ENCODE peak calls at places on chromosomes 4 and X, in ten cellular contexts. One of them, this sample, is unnamed.

GRCh38 chr4:82284475-82284857 is 89.3 kb downstream of the HNRNPD start:
- DNase-seq in naive thymus-derived CD4-positive, alpha-beta T cell: no peak
- DNase-seq in NT2/D1: no peak
- DNase-seq in erythroblast: no peak
- DNase-seq in LoVo: no peak
- DNase-seq in Calu3: no peak
- DNase-seq in A172: no peak
- DNase-seq in brain microvascular endothelial cell: peak; percentile 2
- DNase-seq in ecto neural progenitor cell: no peak
- DNase-seq in RWPE2: no peak
- DNase-seq in this sample: no peak

GRCh38 chrX:123340691-123341090 is 156.6 kb downstream of the GRIA3 start:
- DNase-seq in RWPE2: no peak
- DNase-seq in ecto neural progenitor cell: no peak
- DNase-seq in erythroblast: no peak
- DNase-seq in A172: no peak
- DNase-seq in Calu3: no peak
- DNase-seq in NT2/D1: no peak
- DNase-seq in naive thymus-derived CD4-positive, alpha-beta T cell: no peak
- DNase-seq in brain microvascular endothelial cell: no peak
- DNase-seq in LoVo: no peak
- DNase-seq in this sample: no peak

GRCh38 chrX:8773117-8773516 is 28.1 kb downstream of the FAM9A start:
- DNase-seq in naive thymus-derived CD4-positive, alpha-beta T cell: no peak
- DNase-seq in LoVo: no peak
- DNase-seq in erythroblast: no peak
- DNase-seq in ecto neural progenitor cell: no peak
- DNase-seq in NT2/D1: no peak
- DNase-seq in RWPE2: no peak
- DNase-seq in A172: no peak
- DNase-seq in brain microvascular endothelial cell: no peak
- DNase-seq in Calu3: no peak
- DNase-seq in this sample: no peak

GRCh38 chr4:85747871-85748491 is 273.0 kb downstream of the ARHGAP24 start:
- DNase-seq in erythroblast: peak; percentile 54
- DNase-seq in NT2/D1: peak; percentile 47
- DNase-seq in ecto neural progenitor cell: no peak
- DNase-seq in brain microvascular endothelial cell: peak; percentile 77
- DNase-seq in Calu3: peak; percentile 28
- DNase-seq in LoVo: peak; percentile 63
- DNase-seq in RWPE2: no peak
- DNase-seq in A172: peak; percentile 57
- DNase-seq in naive thymus-derived CD4-positive, alpha-beta T cell: no peak
- DNase-seq in this sample: no peak

GRCh38 chrX:105981772-105982485 is 56.6 kb downstream of the SERPINA7 start:
- DNase-seq in ecto neural progenitor cell: no peak
- DNase-seq in Calu3: no peak
- DNase-seq in brain microvascular endothelial cell: no peak
- DNase-seq in A172: no peak
- DNase-seq in NT2/D1: no peak
- DNase-seq in naive thymus-derived CD4-positive, alpha-beta T cell: no peak
- DNase-seq in LoVo: no peak
- DNase-seq in RWPE2: no peak
- DNase-seq in erythroblast: no peak
- DNase-seq in this sample: no peak

GRCh38 chrX:65516756-65517155 is 17.8 kb downstream of the LAS1L start:
- DNase-seq in LoVo: no peak
- DNase-seq in erythroblast: no peak
- DNase-seq in brain microvascular endothelial cell: no peak
- DNase-seq in A172: no peak
- DNase-seq in Calu3: no peak
- DNase-seq in naive thymus-derived CD4-positive, alpha-beta T cell: no peak
- DNase-seq in RWPE2: no peak
- DNase-seq in NT2/D1: no peak
- DNase-seq in ecto neural progenitor cell: no peak
- DNase-seq in this sample: no peak

GRCh38 chr4:177351611-177352010 is 41.9 kb downstream of the NEIL3 start:
- DNase-seq in naive thymus-derived CD4-positive, alpha-beta T cell: no peak
- DNase-seq in erythroblast: no peak
- DNase-seq in RWPE2: no peak
- DNase-seq in brain microvascular endothelial cell: no peak
- DNase-seq in NT2/D1: no peak
- DNase-seq in ecto neural progenitor cell: no peak
- DNase-seq in Calu3: no peak
- DNase-seq in LoVo: no peak
- DNase-seq in A172: no peak
- DNase-seq in this sample: no peak

GRCh38 chr4:113665036-113665435 is 96.5 kb downstream of the CAMK2D start:
- DNase-seq in brain microvascular endothelial cell: no peak
- DNase-seq in Calu3: no peak
- DNase-seq in naive thymus-derived CD4-positive, alpha-beta T cell: no peak
- DNase-seq in erythroblast: no peak
- DNase-seq in NT2/D1: no peak
- DNase-seq in LoVo: no peak
- DNase-seq in RWPE2: no peak
- DNase-seq in ecto neural progenitor cell: no peak
- DNase-seq in A172: no peak
- DNase-seq in this sample: no peak

GRCh38 chrX:51332188-51332942 is at the start of gene NUDT10:
- DNase-seq in erythroblast: no peak
- DNase-seq in A172: no peak
- DNase-seq in ecto neural progenitor cell: peak; percentile 88
- DNase-seq in Calu3: no peak
- DNase-seq in NT2/D1: peak; percentile 83
- DNase-seq in LoVo: no peak
- DNase-seq in naive thymus-derived CD4-positive, alpha-beta T cell: peak; percentile 1
- DNase-seq in brain microvascular endothelial cell: peak; percentile 14
- DNase-seq in RWPE2: peak; percentile 35
- DNase-seq in this sample: no peak

GRCh38 chr4:3493720-3494492 is 30.8 kb downstream of the DOK7 start:
- DNase-seq in naive thymus-derived CD4-positive, alpha-beta T cell: no peak
- DNase-seq in erythroblast: no peak
- DNase-seq in NT2/D1: no peak
- DNase-seq in ecto neural progenitor cell: no peak
- DNase-seq in Calu3: no peak
- DNase-seq in A172: no peak
- DNase-seq in RWPE2: no peak
- DNase-seq in LoVo: no peak
- DNase-seq in brain microvascular endothelial cell: no peak
- DNase-seq in this sample: no peak

GRCh38 chr4:80362578-80363181 is 27.1 kb downstream of the CFAP299 start:
- DNase-seq in Calu3: peak; percentile 59
- DNase-seq in naive thymus-derived CD4-positive, alpha-beta T cell: peak; percentile 50
- DNase-seq in erythroblast: peak; percentile 12
- DNase-seq in NT2/D1: peak; percentile 23
- DNase-seq in brain microvascular endothelial cell: peak; percentile 18
- DNase-seq in LoVo: peak; percentile 2
- DNase-seq in ecto neural progenitor cell: peak; percentile 63
- DNase-seq in A172: peak; percentile 8
- DNase-seq in RWPE2: no peak
- DNase-seq in this sample: no peak

GRCh38 chr4:139734201-139734874 is 68.7 kb downstream of the MGST2 start:
- DNase-seq in erythroblast: no peak
- DNase-seq in LoVo: no peak
- DNase-seq in RWPE2: no peak
- DNase-seq in ecto neural progenitor cell: no peak
- DNase-seq in A172: no peak
- DNase-seq in brain microvascular endothelial cell: no peak
- DNase-seq in NT2/D1: no peak
- DNase-seq in Calu3: no peak
- DNase-seq in naive thymus-derived CD4-positive, alpha-beta T cell: no peak
- DNase-seq in this sample: peak; percentile 46

GRCh38 chrX:115539841-115540240 is 21.1 kb upstream of the PLS3 start:
- DNase-seq in A172: no peak
- DNase-seq in ecto neural progenitor cell: no peak
- DNase-seq in Calu3: no peak
- DNase-seq in brain microvascular endothelial cell: peak; percentile 14
- DNase-seq in naive thymus-derived CD4-positive, alpha-beta T cell: no peak
- DNase-seq in NT2/D1: no peak
- DNase-seq in LoVo: no peak
- DNase-seq in erythroblast: no peak
- DNase-seq in RWPE2: no peak
- DNase-seq in this sample: no peak

This sample was measured in gastrocnemius medialis.